ENCODE peak calls at places on chromosomes 5 and 9, in four cellular contexts. One of them, this sample, is unnamed.

GRCh38 chr5:124764992-124765611 is 18.7 kb upstream of the ZNF608 start:
- DNase-seq in osteocyte: no peak
- DNase-seq in CD8-positive, alpha-beta memory T cell: no peak
- DNase-seq in H7: no peak
- DNase-seq in this sample: no peak

GRCh38 chr5:132224721-132225120 is 2.9 kb downstream of the P4HA2 start:
- DNase-seq in osteocyte: no peak
- DNase-seq in H7: no peak
- DNase-seq in CD8-positive, alpha-beta memory T cell: no peak
- DNase-seq in this sample: no peak

GRCh38 chr9:131421691-131422090 is 27.8 kb downstream of the PRRC2B start:
- DNase-seq in H7: no peak
- DNase-seq in CD8-positive, alpha-beta memory T cell: no peak
- DNase-seq in osteocyte: no peak
- DNase-seq in this sample: no peak

GRCh38 chr5:60505373-60505772 is 194.6 kb downstream of the DEPDC1B start:
- DNase-seq in H7: no peak
- DNase-seq in osteocyte: no peak
- DNase-seq in CD8-positive, alpha-beta memory T cell: no peak
- DNase-seq in this sample: no peak

GRCh38 chr9:137214620-137215019 is 7.4 kb downstream of the RNF208 start:
- DNase-seq in CD8-positive, alpha-beta memory T cell: no peak
- DNase-seq in H7: no peak
- DNase-seq in osteocyte: no peak
- DNase-seq in this sample: peak

GRCh38 chr5:79070002-79070567 is 518 bp downstream of the BHMT2 start:
- DNase-seq in H7: peak
- DNase-seq in osteocyte: no peak
- DNase-seq in CD8-positive, alpha-beta memory T cell: no peak
- DNase-seq in this sample: no peak

GRCh38 chr5:97499605-97500004 is 316.6 kb upstream of the RIOK2 start:
- DNase-seq in osteocyte: no peak
- DNase-seq in CD8-positive, alpha-beta memory T cell: no peak
- DNase-seq in H7: no peak
- DNase-seq in this sample: no peak

GRCh38 chr5:87195104-87195581 is 72.5 kb upstream of the RASA1 start:
- DNase-seq in CD8-positive, alpha-beta memory T cell: no peak
- DNase-seq in H7: no peak
- DNase-seq in osteocyte: no peak
- DNase-seq in this sample: no peak

GRCh38 chr5:143217065-143217803 is 186.3 kb downstream of the NR3C1 start:
- DNase-seq in CD8-positive, alpha-beta memory T cell: no peak
- DNase-seq in osteocyte: no peak
- DNase-seq in H7: no peak
- DNase-seq in this sample: no peak

GRCh38 chr9:97651646-97652045 is 18.0 kb downstream of the NCBP1 start:
- DNase-seq in CD8-positive, alpha-beta memory T cell: no peak
- DNase-seq in osteocyte: no peak
- DNase-seq in H7: no peak
- DNase-seq in this sample: no peak

GRCh38 chr5:94807985-94808384 is 189.5 kb downstream of the SLF1 start:
- DNase-seq in CD8-positive, alpha-beta memory T cell: no peak
- DNase-seq in H7: no peak
- DNase-seq in osteocyte: no peak
- DNase-seq in this sample: no peak

GRCh38 chr9:85258823-85259370 is 482.9 kb downstream of the AGTPBP1 start:
- DNase-seq in osteocyte: no peak
- DNase-seq in CD8-positive, alpha-beta memory T cell: no peak
- DNase-seq in H7: peak
- DNase-seq in this sample: no peak

GRCh38 chr9:92313624-92314012 is 11.5 kb downstream of the NOL8 start:
- DNase-seq in osteocyte: no peak
- DNase-seq in CD8-positive, alpha-beta memory T cell: no peak
- DNase-seq in H7: no peak
- DNase-seq in this sample: no peak

GRCh38 chr9:81634915-81635516 is 54.3 kb downstream of the TLE1 start:
- DNase-seq in osteocyte: no peak
- DNase-seq in CD8-positive, alpha-beta memory T cell: no peak
- DNase-seq in H7: no peak
- DNase-seq in this sample: no peak

GRCh38 chr5:40503438-40503837 is 176.3 kb upstream of the PTGER4 start:
- DNase-seq in osteocyte: no peak
- DNase-seq in CD8-positive, alpha-beta memory T cell: no peak
- DNase-seq in H7: no peak
- DNase-seq in this sample: no peak

GRCh38 chr5:172361566-172362238 is 78.1 kb upstream of the UBTD2 start:
- DNase-seq in osteocyte: no peak
- DNase-seq in H7: no peak
- DNase-seq in CD8-positive, alpha-beta memory T cell: no peak
- DNase-seq in this sample: no peak

GRCh38 chr9:118463419-118463818 is 759.2 kb downstream of the TLR4 start:
- DNase-seq in osteocyte: no peak
- DNase-seq in H7: no peak
- DNase-seq in CD8-positive, alpha-beta memory T cell: no peak
- DNase-seq in this sample: no peak

GRCh38 chr5:25357605-25358004 is 712.8 kb upstream of the CDH10 start:
- DNase-seq in osteocyte: no peak
- DNase-seq in H7: no peak
- DNase-seq in CD8-positive, alpha-beta memory T cell: no peak
- DNase-seq in this sample: no peak

GRCh38 chr5:54362992-54363630 is 52.7 kb upstream of the ARL15 start:
- DNase-seq in osteocyte: no peak
- DNase-seq in CD8-positive, alpha-beta memory T cell: no peak
- DNase-seq in H7: no peak
- DNase-seq in this sample: no peak

This sample was measured in B cell.